ENCODE peak calls at places on chromosomes 7 and 10, in four cellular contexts. B, X, P and F are unnamed samples. For H3K9me3, the result is how much of the 10 kb centered on the place peaks cover.

GRCh38 chr10:61866700-61867368 is 34.7 kb upstream of the ARID5B start:
- DNase-seq in B (no peak), X (no peak), P (no peak), F (no peak)

GRCh38 chr10:90175161-90175681 is 473.8 kb downstream of the KIF20B start:
- DNase-seq in B (no peak), X (no peak), P (no peak), F (no peak)

GRCh38 chr10:69328346-69328687 is 50.0 kb downstream of the HK1 start:
- DNase-seq in B (no peak), X (no peak), P (no peak), F (no peak)

GRCh38 chr10:125155101-125155500 is 5.3 kb downstream of the CTBP2 start:
- DNase-seq in B (no peak), X (no peak), P (no peak), F (no peak)

GRCh38 chr7:39754326-39755120 is 131.2 kb downstream of the RALA start:
- DNase-seq in B (no peak), X (no peak), P (no peak), F (no peak)

GRCh38 chr10:6207658-6208057 is 4.9 kb downstream of the PFKFB3 start:
- DNase-seq in B (no peak), X (no peak), P (no peak), F (no peak)

GRCh38 chr7:101370836-101371235 is 8.2 kb downstream of the COL26A1 start:
- DNase-seq in B (no peak), X (no peak), P (no peak), F (no peak)

GRCh38 chr7:151925446-151926335 is 30.6 kb upstream of the GALNTL5 start:
- DNase-seq in B (peak), X (peak), P (peak), F (no peak)

GRCh38 chr10:122316224-122316884 is 45.3 kb downstream of the BTBD16 start:
- DNase-seq in B (no peak), X (no peak), P (no peak), F (no peak)

GRCh38 chr10:75878586-75878985 is 447.2 kb downstream of the LRMDA start:
- DNase-seq in B (peak), X (peak), P (no peak), F (no peak)

GRCh38 chr10:75776738-75777504 is 345.5 kb downstream of the LRMDA start:
- DNase-seq in B (no peak), X (peak), P (no peak), F (no peak)

GRCh38 chr10:47164800-47165128 is 135.2 kb upstream of the GDF10 start:
- DNase-seq in B (no peak), X (no peak), P (no peak), F (no peak)

GRCh38 chr10:68158031-68158430 is 48.7 kb downstream of the MYPN start:
- DNase-seq in B (no peak), X (no peak), P (no peak), F (no peak)

GRCh38 chr10:66294538-66294937 is 631.3 kb upstream of the LRRTM3 start:
- DNase-seq in B (no peak), X (no peak), P (no peak), F (no peak)

GRCh38 chr10:71621783-71622526 is 97.6 kb downstream of the C10orf105 start:
- DNase-seq in B (peak), X (no peak), P (peak), F (no peak)

GRCh38 chr10:22218448-22218847 is 633 bp upstream of the EBLN1 start:
- DNase-seq in B (no peak), X (no peak), P (no peak), F (no peak)

GRCh38 chr7:95596183-95597135 is at the start of gene PDK4:
- DNase-seq in B (no peak), X (peak), P (peak), F (no peak)

GRCh38 chr10:30555465-30555864 is 74.1 kb downstream of the LYZL2 start:
- DNase-seq in B (no peak), X (no peak), P (no peak), F (no peak)

GRCh38 chr10:5943536-5943935 is 33.8 kb downstream of the IL15RA start:
- DNase-seq in B (no peak), X (peak), P (peak), F (no peak)

GRCh38 chr10:14571866-14572507 is 202.7 kb downstream of the FAM107B start:
- DNase-seq in B (no peak), X (peak), P (peak), F (peak)

GRCh38 chr10:91120348-91120747 is 100.1 kb upstream of the PCGF5 start:
- DNase-seq in B (no peak), X (no peak), P (no peak), F (no peak)

GRCh38 chr10:77801474-77802238 is 124.9 kb downstream of the DLG5 start:
- DNase-seq in B (no peak), X (no peak), P (no peak), F (peak)

GRCh38 chr7:140723002-140723401 is 26.5 kb downstream of the NDUFB2 start:
- DNase-seq in B (no peak), X (no peak), P (no peak), F (no peak)

GRCh38 chr10:14659626-14660196 is 115.0 kb downstream of the FAM107B start:
- DNase-seq in B (peak), X (no peak), P (no peak), F (peak)

GRCh38 chr10:47361293-47361692 is 13.1 kb downstream of the RBP3 start:
- DNase-seq in B (peak), X (no peak), P (peak), F (no peak)

GRCh38 chr10:101597036-101597435 is 8.9 kb downstream of the DPCD start:
- DNase-seq in B (no peak), X (no peak), P (no peak), F (no peak)

GRCh38 chr7:734808-735207 is 7.7 kb upstream of the PRKAR1B start:
- DNase-seq in B (no peak), X (no peak), P (no peak), F (no peak)

GRCh38 chr7:48084727-48085432 is 4.2 kb upstream of the UPP1 start:
- DNase-seq in B (peak), X (no peak), P (peak), F (peak)
- H3K27ac ChIP-seq in B (peak), X (peak), P (peak), F (peak)

DNA sequence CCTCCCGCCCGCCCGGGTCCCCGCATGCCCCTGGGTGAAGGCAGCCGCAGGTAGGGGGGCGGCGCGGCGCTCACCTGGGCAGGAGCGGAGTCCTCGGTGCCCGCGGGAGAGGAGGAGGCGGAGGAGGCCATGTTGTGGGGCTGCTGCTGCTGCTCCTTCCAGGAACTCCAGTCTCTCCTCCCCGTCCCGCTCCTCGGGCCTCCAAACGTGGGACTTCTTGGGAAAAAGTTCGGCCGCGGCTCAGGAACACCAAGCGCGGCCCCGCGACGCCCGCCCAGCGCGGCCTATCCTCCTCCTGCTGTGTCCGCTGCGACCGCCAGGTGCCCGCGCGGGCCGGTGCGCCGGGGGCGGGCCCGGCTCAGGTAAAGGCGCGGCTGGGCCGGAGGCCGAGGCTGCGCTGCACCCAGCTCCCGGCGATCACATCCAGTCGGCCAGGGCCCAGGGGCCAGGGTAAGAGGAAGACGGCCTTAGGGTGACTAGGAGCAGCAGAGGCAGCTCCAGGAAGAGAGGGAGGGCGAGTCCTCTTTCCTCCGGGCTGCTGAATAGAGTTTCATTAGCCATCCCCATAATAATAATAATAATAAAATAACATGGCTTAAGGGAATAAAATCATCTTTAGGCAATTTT is 45.0 kb upstream of the CDK1 start:
- DNase-seq in B (no peak), X (peak), P (no peak), F (peak)
- H3K4me3 ChIP-seq in B (no peak), X (peak), P (peak), F (peak)

GRCh38 chr7:156475179-156475578 is 165.4 kb upstream of the RNF32 start:
- DNase-seq in B (no peak), X (no peak), P (no peak), F (no peak)
- H3K9me3 ChIP-seq in B (under half), X (under half), P (under half), F (under half)

GRCh38 chr7:98364220-98364619 is 36.7 kb downstream of the BAIAP2L1 start:
- DNase-seq in B (no peak), X (no peak), P (no peak), F (no peak)
- H3K27ac ChIP-seq in B (no peak), X (no peak), P (no peak), F (no peak)

GRCh38 chr10:70404906-70405824 is 1.2 kb downstream of the EIF4EBP2 start:
- DNase-seq in B (peak), X (peak), P (peak), F (no peak)

GRCh38 chr10:70403483-70404035 is 386 bp upstream of the EIF4EBP2 start:
- DNase-seq in B (no peak), X (no peak), P (no peak), F (no peak)

GRCh38 chr10:70409772-70410171 is 5.8 kb downstream of the EIF4EBP2 start:
- DNase-seq in B (no peak), X (no peak), P (no peak), F (no peak)

GRCh38 chr10:70399177-70399576 is 4.8 kb upstream of the EIF4EBP2 start:
- DNase-seq in B (peak), X (no peak), P (no peak), F (no peak)

DNA sequence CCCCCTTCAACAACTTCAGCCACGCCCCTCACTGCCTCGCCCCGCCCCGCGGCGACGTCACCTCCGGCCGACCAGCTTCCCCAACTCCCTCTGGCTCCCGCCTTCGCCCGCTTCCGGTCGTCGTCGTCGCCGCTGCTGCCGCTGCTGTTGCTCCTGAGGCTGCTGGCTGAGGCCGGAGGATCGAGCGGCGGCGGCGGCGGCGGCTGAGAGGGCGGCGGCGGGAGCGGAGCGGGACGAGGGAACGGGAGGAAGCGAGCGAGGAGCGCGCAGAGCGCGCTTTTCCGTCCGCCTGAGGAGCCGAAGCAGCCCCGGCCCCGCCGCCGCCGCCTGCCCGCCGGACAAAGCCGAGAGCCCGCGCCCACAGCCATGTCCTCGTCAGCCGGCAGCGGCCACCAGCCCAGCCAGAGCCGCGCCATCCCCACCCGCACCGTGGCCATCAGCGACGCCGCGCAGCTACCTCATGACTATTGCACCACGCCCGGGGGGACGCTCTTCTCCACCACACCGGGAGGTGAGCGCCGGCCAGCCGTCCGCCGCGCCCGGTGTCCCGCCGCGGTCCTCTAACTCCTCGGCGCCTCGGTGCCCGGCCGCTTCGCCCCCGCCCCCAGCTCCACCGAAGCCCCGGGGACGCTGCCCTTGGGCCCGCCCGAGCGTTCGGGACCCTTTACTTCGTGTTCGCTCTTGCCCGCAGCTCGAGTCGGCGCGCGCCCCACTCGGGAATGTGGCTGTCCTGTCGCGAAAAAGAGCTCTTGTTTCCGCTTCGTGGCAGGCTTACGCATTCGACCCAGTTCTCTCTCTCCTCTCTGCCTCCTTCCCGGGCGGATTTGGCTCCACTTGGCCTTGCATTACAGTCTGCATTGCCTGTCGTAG is at the start of gene EIF4EBP2:
- DNase-seq in B (peak), X (peak), P (peak), F (peak)
- H3K4me3 ChIP-seq in B (peak), X (peak), P (peak), F (peak)

DNA sequence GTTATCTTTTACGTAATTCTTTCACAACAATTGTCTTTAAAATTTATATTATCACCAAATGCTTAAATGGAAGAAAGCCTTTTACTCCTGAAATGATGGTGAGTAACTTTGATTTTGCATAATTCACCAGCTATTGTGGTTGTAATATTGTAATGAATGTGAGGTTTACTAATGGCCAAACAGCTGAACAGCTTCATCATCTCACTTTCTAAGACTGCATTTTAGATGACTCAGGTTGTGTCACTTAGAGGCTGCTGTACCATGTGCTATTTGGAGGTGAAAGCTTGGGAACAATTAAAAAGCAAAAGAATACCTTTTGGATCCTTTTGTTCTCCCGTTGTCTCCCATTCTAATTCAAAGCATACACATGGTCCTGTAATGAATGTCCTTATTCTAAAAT is 604.0 kb upstream of the PFKP start:
- DNase-seq in B (no peak), X (no peak), P (no peak), F (no peak)
- H3K9me3 ChIP-seq in B (under half), X (under half), P (under half), F (under half)